ENCODE peak calls at places on chromosomes 11 and 22, in ten cellular contexts. H, R, I, K, V, A, O, T, S and Z are unnamed samples.

GRCh38 chr11:120344302-120345004 is 8.2 kb downstream of the ARHGEF12 start:
- DNase-seq in H (peak), R (no peak), I (no peak), K (no peak), V (no peak), A (peak), O (no peak), T (peak), S (no peak), Z (peak)

GRCh38 chr11:5345831-5346230 is 2.5 kb upstream of the OR51B5 start:
- DNase-seq in H (no peak), R (no peak), I (no peak), K (no peak), V (no peak), A (no peak), O (no peak), T (no peak), S (no peak), Z (no peak)

GRCh38 chr11:26048271-26048670 is 283.7 kb upstream of the ANO3 start:
- DNase-seq in H (no peak), R (no peak), I (no peak), K (no peak), V (no peak), A (no peak), O (no peak), T (no peak), S (no peak), Z (no peak)

GRCh38 chr11:108817971-108818370 is 153.1 kb downstream of the DDX10 start:
- DNase-seq in H (no peak), R (no peak), I (no peak), K (no peak), V (no peak), A (no peak), O (no peak), T (no peak), S (no peak), Z (no peak)

GRCh38 chr11:110447897-110448522 is 18.3 kb downstream of the FDX1 start:
- DNase-seq in H (peak), R (no peak), I (no peak), K (no peak), V (no peak), A (no peak), O (no peak), T (no peak), S (no peak), Z (no peak)

GRCh38 chr11:130783322-130783721 is 133.0 kb downstream of the SNX19 start:
- DNase-seq in H (no peak), R (no peak), I (no peak), K (no peak), V (no peak), A (no peak), O (no peak), T (no peak), S (no peak), Z (no peak)

GRCh38 chr11:93489841-93490240 is 53.4 kb downstream of the SMCO4 start:
- DNase-seq in H (no peak), R (no peak), I (no peak), K (no peak), V (no peak), A (no peak), O (no peak), T (no peak), S (no peak), Z (no peak)

GRCh38 chr11:45335434-45335833 is 49.3 kb upstream of the SYT13 start:
- DNase-seq in H (no peak), R (no peak), I (no peak), K (no peak), V (no peak), A (no peak), O (no peak), T (no peak), S (no peak), Z (no peak)

GRCh38 chr11:112249871-112250590 is 10.6 kb downstream of the PLET1 start:
- DNase-seq in H (no peak), R (no peak), I (no peak), K (no peak), V (no peak), A (no peak), O (no peak), T (no peak), S (no peak), Z (no peak)

GRCh38 chr11:116207781-116208180 is 565.0 kb downstream of the BUD13 start:
- DNase-seq in H (no peak), R (no peak), I (no peak), K (no peak), V (no peak), A (no peak), O (no peak), T (no peak), S (no peak), Z (no peak)

GRCh38 chr11:104531075-104531474 is 367.1 kb upstream of the PDGFD start:
- DNase-seq in H (peak), R (no peak), I (no peak), K (no peak), V (no peak), A (no peak), O (no peak), T (no peak), S (no peak), Z (peak)

GRCh38 chr11:78205256-78205655 is 16.5 kb downstream of the USP35 start:
- DNase-seq in H (no peak), R (no peak), I (no peak), K (no peak), V (no peak), A (no peak), O (no peak), T (no peak), S (peak), Z (no peak)

GRCh38 chr11:130141561-130142341 is 17.8 kb upstream of the ST14 start:
- DNase-seq in H (no peak), R (no peak), I (no peak), K (no peak), V (no peak), A (no peak), O (no peak), T (no peak), S (no peak), Z (no peak)

GRCh38 chr11:111938687-111939160 is 1.6 kb downstream of the DIXDC1 start:
- DNase-seq in H (peak), R (no peak), I (no peak), K (no peak), V (no peak), A (no peak), O (no peak), T (peak), S (no peak), Z (peak)

GRCh38 chr11:95697614-95698408 is 91.8 kb downstream of the FAM76B start:
- DNase-seq in H (peak), R (no peak), I (no peak), K (no peak), V (no peak), A (no peak), O (no peak), T (no peak), S (no peak), Z (peak)

GRCh38 chr22:35464399-35464798 is 64.5 kb downstream of the MCM5 start:
- DNase-seq in H (no peak), R (no peak), I (no peak), K (no peak), V (no peak), A (no peak), O (no peak), T (no peak), S (no peak), Z (no peak)

GRCh38 chr11:100930185-100930778 is 199.3 kb downstream of the PGR start:
- DNase-seq in H (peak), R (no peak), I (no peak), K (no peak), V (peak), A (no peak), O (no peak), T (peak), S (no peak), Z (peak)

GRCh38 chr11:119134389-119134978 is 13.1 kb downstream of the HINFP start:
- DNase-seq in H (peak), R (no peak), I (no peak), K (no peak), V (no peak), A (no peak), O (no peak), T (peak), S (no peak), Z (peak)

GRCh38 chr11:36454991-36455611 is 55.0 kb downstream of the TRAF6 start:
- DNase-seq in H (peak), R (no peak), I (no peak), K (no peak), V (no peak), A (no peak), O (no peak), T (peak), S (no peak), Z (no peak)